ENCODE peak calls at places on chromosomes 1 and 21, in ten cellular contexts. R is uterus, Q is IMR-90, S is HCT116, J is transverse colon, N is heart left ventricle, Y is K562, A is breast epithelium, B is adrenal gland, K is H1. T is an unnamed sample.

GRCh38 chr1:151061012-151061401 is 810 bp downstream of the MLLT11 start:
- DNase-seq in R (no peak), Q (peak; percentile 25), S (no peak), J (no peak), N (no peak), Y (peak; percentile 65), A (no peak), B (no peak), K (no peak), T (no peak)

GRCh38 chr1:246165826-246166709 is 341.0 kb downstream of the SMYD3 start:
- DNase-seq in R (no peak), Q (no peak), S (no peak), J (peak; percentile 14), N (no peak), Y (peak; percentile 65), A (no peak), B (no peak), K (no peak), T (no peak)

GRCh38 chr1:186768906-186769305 is 59.8 kb upstream of the PLA2G4A start:
- DNase-seq in R (no peak), Q (no peak), S (no peak), J (no peak), N (no peak), Y (no peak), A (no peak), B (no peak), K (no peak), T (no peak)

GRCh38 chr1:109782514-109782913 is 18.8 kb upstream of the EPS8L3 start:
- DNase-seq in R (no peak), Q (peak; percentile 59), S (no peak), J (no peak), N (peak; percentile 5), Y (no peak), A (no peak), B (no peak), K (no peak), T (no peak)

GRCh38 chr1:231596337-231596791 is 30.2 kb upstream of the DISC1 start:
- DNase-seq in R (no peak), Q (no peak), S (no peak), J (no peak), N (no peak), Y (peak; percentile 34), A (no peak), B (no peak), K (no peak), T (no peak)

GRCh38 chr21:16571594-16571993 is 841.8 kb downstream of the USP25 start:
- DNase-seq in R (no peak), Q (no peak), S (no peak), J (no peak), N (no peak), Y (no peak), A (no peak), B (no peak), K (no peak), T (no peak)

GRCh38 chr1:69511426-69512192 is 56.1 kb upstream of the LRRC7 start:
- DNase-seq in R (no peak), Q (no peak), S (no peak), J (no peak), N (no peak), Y (no peak), A (no peak), B (no peak), K (no peak), T (no peak)

GRCh38 chr1:206655471-206655882 is 20.1 kb downstream of the DYRK3 start:
- DNase-seq in R (no peak), Q (no peak), S (no peak), J (no peak), N (peak; percentile 59), Y (no peak), A (no peak), B (no peak), K (no peak), T (no peak)

DNA sequence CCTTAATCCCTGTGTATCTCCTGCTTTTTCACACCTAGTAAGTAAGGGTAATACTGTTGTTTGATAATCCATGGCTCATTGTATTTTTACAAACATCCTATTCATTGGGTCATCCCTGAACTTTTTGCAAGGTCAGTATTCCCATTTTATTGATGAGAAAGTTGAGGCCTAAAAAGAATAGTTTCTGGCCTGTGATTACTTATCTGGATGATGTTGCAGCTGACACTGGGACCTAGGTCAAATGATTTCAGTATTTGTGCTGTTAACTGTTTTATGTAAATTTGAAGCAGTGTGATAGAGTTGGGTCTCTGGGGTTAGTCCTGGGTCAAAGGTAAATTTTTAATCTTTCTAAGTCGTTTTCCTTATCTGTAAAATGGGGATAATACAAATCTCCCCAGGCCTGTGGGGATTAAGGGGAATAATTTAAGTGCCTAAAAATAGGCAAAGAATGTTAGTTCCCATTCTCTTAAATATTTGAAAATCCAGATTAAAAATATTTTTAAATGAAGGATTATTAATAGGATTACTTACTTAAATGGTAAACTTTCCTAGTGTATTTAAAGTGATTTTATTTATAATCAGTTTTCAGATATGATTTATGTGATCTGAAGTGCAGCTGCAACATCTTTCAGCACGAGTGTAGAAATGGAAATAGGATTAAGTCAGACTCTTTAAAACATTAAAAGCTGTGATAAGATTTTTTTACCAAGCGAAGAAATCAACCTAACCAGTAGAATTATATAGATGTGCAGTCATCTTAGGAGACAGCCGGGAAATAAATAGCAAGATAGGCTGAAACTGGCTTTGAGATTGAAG is 4.3 kb downstream of the PPP2R5A start:
- DNase-seq in R (no peak), Q (no peak), S (no peak), J (no peak), N (no peak), Y (no peak), A (no peak), B (no peak), K (no peak), T (no peak)
- H3K4me3 ChIP-seq in R (no peak overlapping the region), Q (no peak overlapping the region), S (no peak overlapping the region), J (no peak overlapping the region), N (no peak overlapping the region), Y (no peak overlapping the region), A (no peak overlapping the region), B (no peak overlapping the region), K (no peak overlapping the region), T (no peak overlapping the region)

GRCh38 chr1:29362116-29362515 is 125.8 kb downstream of the PTPRU start:
- DNase-seq in R (no peak), Q (no peak), S (no peak), J (no peak), N (no peak), Y (no peak), A (no peak), B (no peak), K (no peak), T (no peak)

GRCh38 chr1:29363536-29363935 is 127.2 kb downstream of the PTPRU start:
- DNase-seq in R (no peak), Q (no peak), S (no peak), J (no peak), N (no peak), Y (no peak), A (no peak), B (no peak), K (no peak), T (no peak)

GRCh38 chr1:29362764-29363163 is 126.4 kb downstream of the PTPRU start:
- DNase-seq in R (no peak), Q (no peak), S (no peak), J (no peak), N (no peak), Y (no peak), A (no peak), B (no peak), K (no peak), T (no peak)

GRCh38 chr1:29365906-29366670 is 129.8 kb downstream of the PTPRU start:
- DNase-seq in R (no peak), Q (no peak), S (no peak), J (no peak), N (no peak), Y (no peak), A (no peak), B (no peak), K (no peak), T (no peak)

DNA sequence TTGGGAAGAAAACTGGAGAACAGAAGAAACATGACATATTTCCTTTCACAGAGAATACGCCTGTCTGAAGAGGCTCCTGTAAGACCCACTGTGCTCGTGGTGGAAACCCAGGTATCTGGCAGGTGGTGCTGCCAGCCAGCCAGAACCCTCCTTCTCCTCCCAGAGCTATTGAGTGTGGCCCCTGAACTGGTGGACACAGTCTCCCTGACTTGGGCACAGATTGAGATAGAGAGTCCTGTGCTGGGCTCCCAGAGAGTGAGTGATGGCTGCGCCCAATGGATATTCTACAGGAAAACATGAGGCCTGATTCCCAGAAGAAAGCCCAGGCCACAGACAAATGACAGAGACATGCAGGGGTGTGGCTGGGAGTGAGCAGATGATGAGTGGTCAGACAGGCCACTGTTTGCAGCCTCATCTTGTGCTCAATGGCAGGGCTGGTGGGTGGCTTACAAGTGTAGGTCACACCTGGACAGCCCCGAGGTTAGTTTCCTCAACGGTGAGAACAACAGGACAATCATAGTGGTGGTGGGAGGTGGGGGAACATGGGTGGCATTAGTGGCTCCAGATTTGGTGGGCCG is 127.9 kb downstream of the PTPRU start:
- DNase-seq in R (no peak), Q (no peak), S (no peak), J (no peak), N (no peak), Y (no peak), A (no peak), B (no peak), K (no peak), T (peak; percentile 64)
- TF ChIP-seq POLR2A in R (no peak), Q (no peak), S (no peak), J (no peak), N (no peak), Y (no peak), A (no peak), B (no peak), K (no peak), T (no peak)

GRCh38 chr1:192474080-192474683 is 101.4 kb upstream of the RGS1 start:
- DNase-seq in R (no peak), Q (peak; percentile 23), S (no peak), J (no peak), N (no peak), Y (peak; percentile 54), A (no peak), B (no peak), K (no peak), T (no peak)

GRCh38 chr1:192475970-192476369 is 99.6 kb upstream of the RGS1 start:
- DNase-seq in R (no peak), Q (no peak), S (no peak), J (no peak), N (no peak), Y (no peak), A (no peak), B (no peak), K (no peak), T (no peak)

GRCh38 chr1:192477630-192478029 is 97.9 kb upstream of the RGS1 start:
- DNase-seq in R (no peak), Q (peak; percentile 63), S (no peak), J (no peak), N (no peak), Y (peak; percentile 18), A (no peak), B (no peak), K (no peak), T (no peak)

GRCh38 chr1:192475329-192475728 is 100.2 kb upstream of the RGS1 start:
- DNase-seq in R (no peak), Q (no peak), S (no peak), J (no peak), N (no peak), Y (no peak), A (no peak), B (no peak), K (no peak), T (no peak)

GRCh38 chr1:192476802-192477298 is 98.7 kb upstream of the RGS1 start:
- DNase-seq in R (no peak), Q (peak; percentile 69), S (no peak), J (no peak), N (peak; percentile 60), Y (peak; percentile 45), A (no peak), B (no peak), K (no peak), T (no peak)
- H3K4me3 ChIP-seq in R (no peak overlapping the region), Q (no peak overlapping the region), S (no peak overlapping the region), J (no peak overlapping the region), N (no peak overlapping the region), Y (no peak overlapping the region), A (no peak overlapping the region), B (no peak overlapping the region), K (no peak overlapping the region), T (no peak overlapping the region)

GRCh38 chr1:65146908-65147423 is 1.0 kb upstream of the AK4 start:
- DNase-seq in R (no peak), Q (no peak), S (no peak), J (no peak), N (no peak), Y (no peak), A (no peak), B (no peak), K (no peak), T (no peak)

GRCh38 chr1:65149391-65149729 is 1.4 kb downstream of the AK4 start:
- DNase-seq in R (no peak), Q (no peak), S (no peak), J (no peak), N (no peak), Y (no peak), A (no peak), B (no peak), K (no peak), T (no peak)

GRCh38 chr1:65149753-65150463 is 1.9 kb downstream of the AK4 start:
- DNase-seq in R (no peak), Q (no peak), S (no peak), J (no peak), N (no peak), Y (no peak), A (no peak), B (no peak), K (no peak), T (no peak)

GRCh38 chr1:65148548-65149390 is 766 bp downstream of the AK4 start:
- DNase-seq in R (peak; percentile 47), Q (peak; percentile 19), S (no peak), J (peak; percentile 46), N (peak; percentile 53), Y (peak; percentile 57), A (peak; percentile 44), B (peak; percentile 18), K (peak; percentile 50), T (no peak)

DNA sequence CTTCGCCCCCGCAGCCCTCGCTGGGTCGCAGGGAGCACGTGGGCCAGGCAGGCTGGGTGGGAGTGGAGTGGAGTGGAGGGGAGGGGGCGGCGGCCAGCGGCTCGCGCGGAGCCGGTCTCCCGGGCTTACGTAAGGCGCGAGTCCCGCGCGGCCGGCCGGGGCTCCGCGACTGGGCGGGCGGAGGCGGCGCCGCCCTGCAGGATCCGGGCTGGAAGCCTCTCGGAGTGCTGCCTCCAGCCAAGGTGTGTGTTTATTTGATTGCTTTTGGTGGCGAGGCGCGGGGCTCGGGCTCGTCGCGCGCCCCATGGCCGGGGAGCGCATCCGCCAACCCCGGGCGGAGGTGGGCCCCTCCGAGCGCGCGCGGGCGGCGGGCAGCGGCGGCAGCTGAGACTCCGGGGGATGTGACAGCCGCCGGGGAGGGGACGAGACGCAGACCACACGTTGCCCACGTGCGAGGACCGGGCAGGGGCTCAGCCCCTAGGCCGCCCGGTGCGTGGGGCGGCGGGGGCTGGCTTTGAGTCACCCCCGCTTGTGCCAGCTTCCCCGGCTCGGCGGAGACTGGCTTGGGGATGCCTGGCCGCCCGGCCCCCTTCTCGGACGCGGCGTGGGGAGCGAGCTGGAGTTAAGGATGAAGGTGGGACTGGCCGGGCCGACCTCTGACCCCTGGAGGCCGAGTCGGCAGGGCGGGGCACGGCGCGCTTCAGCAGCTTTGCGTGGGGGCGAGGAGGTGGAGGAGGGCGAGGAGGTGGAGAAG is 402 bp upstream of the AK4 start:
- DNase-seq in R (peak; percentile 46), Q (no peak), S (no peak), J (peak; percentile 62), N (peak; percentile 59), Y (peak; percentile 82), A (peak; percentile 41), B (peak; percentile 29), K (no peak), T (no peak)
- TF ChIP-seq POLR2A in R (no peak), Q (no peak), S (no peak), J (no peak), N (no peak), Y (no peak), A (no peak), B (no peak), K (no peak), T (no peak)

T was measured in vagina.